ENCODE peak calls at places on chromosome X, in nine cellular contexts. E, A, M, O, X, V, T, D and P are unnamed samples.
A peak's percentile ranks its signal among the peaks of the same experiment; 100 is the strongest.

GRCh38 chrX:133983974-133984578 is 1.3 kb downstream of the GPC3 start:
- DNase-seq in E (peak; percentile 56), A (no peak), M (no peak), O (no peak), X (no peak), V (peak; percentile 54), T (no peak), D (no peak), P (no peak)

GRCh38 chrX:95764972-95765451 is 919.6 kb upstream of the DIAPH2 start:
- DNase-seq in E (no peak), A (no peak), M (peak; percentile 14), O (no peak), X (peak; percentile 1), V (peak; percentile 68), T (no peak), D (peak; percentile 11), P (peak; percentile 3)

GRCh38 chrX:10529344-10529743 is 91.0 kb downstream of the MID1 start:
- DNase-seq in E (no peak), A (no peak), M (no peak), O (no peak), X (no peak), V (no peak), T (no peak), D (no peak), P (no peak)

GRCh38 chrX:71107762-71108360 is 1.3 kb upstream of the CXorf65 start:
- DNase-seq in E (peak; percentile 35), A (no peak), M (no peak), O (no peak), X (no peak), V (no peak), T (no peak), D (no peak), P (no peak)

GRCh38 chrX:53309837-53310236 is 28.5 kb upstream of the IQSEC2 start:
- DNase-seq in E (no peak), A (no peak), M (no peak), O (no peak), X (no peak), V (no peak), T (no peak), D (no peak), P (no peak)

GRCh38 chrX:16826207-16826606 is 39.9 kb downstream of the TXLNG start:
- DNase-seq in E (no peak), A (no peak), M (peak; percentile 30), O (no peak), X (no peak), V (no peak), T (no peak), D (no peak), P (peak; percentile 39)

GRCh38 chrX:83008415-83008814 is 499.7 kb upstream of the POU3F4 start:
- DNase-seq in E (no peak), A (no peak), M (peak; percentile 2), O (no peak), X (no peak), V (peak; percentile 28), T (no peak), D (no peak), P (no peak)

GRCh38 chrX:138775501-138775900 is 64.0 kb upstream of the FGF13 start:
- DNase-seq in E (no peak), A (no peak), M (peak; percentile 3), O (no peak), X (no peak), V (peak; percentile 37), T (no peak), D (no peak), P (peak; percentile 18)

GRCh38 chrX:81120936-81121351 is 80.8 kb downstream of the HMGN5 start:
- DNase-seq in E (peak; percentile 47), A (peak; percentile 16), M (peak; percentile 68), O (peak; percentile 23), X (peak; percentile 15), V (peak; percentile 71), T (peak; percentile 20), D (no peak), P (peak; percentile 12)

GRCh38 chrX:97224148-97224547 is 340.4 kb downstream of the RPA4 start:
- DNase-seq in E (no peak), A (no peak), M (no peak), O (no peak), X (no peak), V (no peak), T (no peak), D (no peak), P (no peak)

GRCh38 chrX:65601530-65602281 is 65.7 kb upstream of the MSN start:
- DNase-seq in E (no peak), A (peak; percentile 75), M (peak; percentile 59), O (peak; percentile 92), X (peak; percentile 60), V (no peak), T (peak; percentile 64), D (no peak), P (no peak)

GRCh38 chrX:131778269-131779218 is 234.7 kb downstream of the OR13H1 start:
- DNase-seq in E (no peak), A (no peak), M (peak; percentile 27), O (peak; percentile 53), X (no peak), V (no peak), T (peak; percentile 75), D (no peak), P (no peak)

GRCh38 chrX:68018248-68019203 is 414.8 kb downstream of the OPHN1 start:
- DNase-seq in E (peak; percentile 25), A (no peak), M (no peak), O (no peak), X (no peak), V (peak; percentile 68), T (no peak), D (no peak), P (no peak)

GRCh38 chrX:129759576-129760061 is 20.1 kb upstream of the SASH3 start:
- DNase-seq in E (no peak), A (no peak), M (peak; percentile 47), O (peak; percentile 50), X (no peak), V (peak; percentile 2), T (no peak), D (no peak), P (no peak)

GRCh38 chrX:96538104-96538725 is 146.4 kb upstream of the DIAPH2 start:
- DNase-seq in E (no peak), A (no peak), M (no peak), O (no peak), X (peak; percentile 4), V (peak; percentile 3), T (no peak), D (no peak), P (no peak)

GRCh38 chrX:78104447-78105176 is 564 bp downstream of the PGK1 start:
- DNase-seq in E (peak; percentile 15), A (peak; percentile 29), M (peak; percentile 73), O (peak; percentile 60), X (peak; percentile 44), V (peak; percentile 25), T (peak; percentile 28), D (no peak), P (peak; percentile 18)

GRCh38 chrX:125203737-125204578 is 115.7 kb upstream of the TEX13C start:
- DNase-seq in E (peak; percentile 76), A (peak; percentile 32), M (no peak), O (no peak), X (no peak), V (peak; percentile 59), T (peak; percentile 16), D (peak; percentile 26), P (peak; percentile 3)

GRCh38 chrX:125205918-125206665 is 113.6 kb upstream of the TEX13C start:
- DNase-seq in E (peak; percentile 61), A (peak; percentile 12), M (no peak), O (no peak), X (no peak), V (peak; percentile 64), T (no peak), D (peak; percentile 14), P (no peak)

GRCh38 chrX:125202486-125203378 is 116.9 kb upstream of the TEX13C start:
- DNase-seq in E (peak; percentile 36), A (peak; percentile 9), M (no peak), O (no peak), X (no peak), V (peak; percentile 28), T (no peak), D (no peak), P (peak; percentile 1)

GRCh38 chrX:125203379-125203736 is 116.3 kb upstream of the TEX13C start:
- DNase-seq in E (peak; percentile 51), A (peak; percentile 10), M (no peak), O (no peak), X (no peak), V (peak; percentile 23), T (no peak), D (no peak), P (peak; percentile 2)

DNA sequence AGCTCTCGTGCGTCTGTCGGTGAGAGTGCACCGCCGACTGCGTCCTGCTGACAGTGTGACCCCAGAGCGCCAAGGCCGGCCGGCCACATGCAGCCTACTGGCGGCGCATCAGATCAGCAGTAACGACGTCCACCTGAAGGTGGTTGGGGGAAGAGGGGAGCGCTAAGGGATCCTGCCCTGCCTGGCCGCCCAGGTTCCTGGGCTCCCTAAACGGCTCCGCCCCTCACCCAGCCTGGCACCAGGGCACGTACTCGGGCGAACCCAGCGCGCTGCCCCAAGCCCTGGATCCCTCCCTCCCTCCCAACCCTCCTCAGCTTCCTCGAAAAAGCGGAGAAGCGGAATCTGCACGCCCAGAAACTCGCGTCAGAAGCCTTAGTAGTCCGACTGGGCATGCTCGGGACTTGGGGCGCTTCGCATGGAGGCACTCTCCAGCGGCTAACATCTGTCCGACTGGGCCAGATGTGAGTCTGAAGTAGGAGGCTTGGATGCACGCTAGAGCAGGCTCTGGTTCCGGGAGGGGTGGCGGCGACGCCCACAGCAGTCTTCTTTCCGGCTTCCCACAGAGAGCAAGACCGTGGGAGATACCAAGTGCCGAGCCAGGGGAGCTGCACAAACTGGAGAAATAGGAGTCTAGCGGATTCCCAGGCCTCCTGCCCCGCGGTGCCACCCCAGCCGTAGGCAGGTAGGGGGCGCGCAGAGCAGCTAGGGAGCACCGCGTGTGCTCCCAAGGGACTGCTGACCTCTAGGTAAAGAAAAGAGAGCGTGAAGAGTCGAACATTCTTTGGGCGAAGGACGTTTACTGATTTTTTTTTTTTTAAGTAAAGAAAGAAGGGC is 114.4 kb upstream of the TEX13C start:
- DNase-seq in E (peak; percentile 76), A (peak; percentile 49), M (peak; percentile 17), O (peak; percentile 57), X (peak; percentile 42), V (peak; percentile 78), T (peak; percentile 39), D (peak; percentile 48), P (peak; percentile 10)
- TF ChIP-seq CTCF in E (peak; percentile 48), A (no peak), M (peak; percentile 2), O (peak; percentile 16), X (no peak), V (peak; percentile 53), T (no peak), D (peak; percentile 58), P (no peak)

GRCh38 chrX:14964500-14964899 is 91.3 kb downstream of the MOSPD2 start:
- DNase-seq in E (no peak), A (no peak), M (no peak), O (no peak), X (no peak), V (no peak), T (no peak), D (no peak), P (no peak)
- TF ChIP-seq CTCF in E (no peak), A (peak; percentile 32), M (no peak), O (peak; percentile 11), X (no peak), V (peak; percentile 6), T (no peak), D (no peak), P (no peak)

GRCh38 chrX:37434362-37434761 is 85.2 kb downstream of the PRRG1 start:
- DNase-seq in E (no peak), A (no peak), M (no peak), O (no peak), X (no peak), V (no peak), T (no peak), D (no peak), P (no peak)
- TF ChIP-seq CTCF in E (no peak), A (no peak), M (no peak), O (no peak), X (no peak), V (no peak), T (no peak), D (no peak), P (no peak)

GRCh38 chrX:38799995-38800394 is 1.3 kb upstream of the MID1IP1 start:
- DNase-seq in E (no peak), A (peak; percentile 15), M (no peak), O (no peak), X (no peak), V (no peak), T (no peak), D (no peak), P (no peak)
- TF ChIP-seq CTCF in E (no peak), A (peak; percentile 37), M (no peak), O (peak; percentile 26), X (no peak), V (peak; percentile 55), T (no peak), D (no peak), P (peak; percentile 13)